ENCODE peak calls at places on chromosomes 12 and 14, in nine cellular contexts. One of them, this sample, is unnamed. For H3K4me1, the result is how much of the 10 kb centered on the place peaks cover.

GRCh38 chr12:18502422-18502821 is 235.4 kb downstream of the PLCZ1 start:
- DNase-seq in GM23248: no peak
- DNase-seq in OCI-LY7: no peak
- DNase-seq in neural progenitor cell: no peak
- DNase-seq in HCT116: no peak
- DNase-seq in MM.1S: no peak
- DNase-seq in GM23338: no peak
- DNase-seq in hepatocyte: no peak
- DNase-seq in SK-N-SH: no peak
- DNase-seq in this sample: peak

GRCh38 chr14:105485720-105486332 is 860 bp upstream of the CRIP1 start:
- DNase-seq in GM23248: no peak
- DNase-seq in GM23338: peak
- DNase-seq in HCT116: no peak
- DNase-seq in SK-N-SH: peak
- DNase-seq in MM.1S: no peak
- DNase-seq in neural progenitor cell: peak
- DNase-seq in hepatocyte: peak
- DNase-seq in OCI-LY7: no peak
- DNase-seq in this sample: peak

GRCh38 chr12:89230376-89231101 is 121.8 kb downstream of the DUSP6 start:
- DNase-seq in SK-N-SH: no peak
- DNase-seq in HCT116: no peak
- DNase-seq in GM23248: peak
- DNase-seq in OCI-LY7: no peak
- DNase-seq in MM.1S: no peak
- DNase-seq in neural progenitor cell: no peak
- DNase-seq in hepatocyte: no peak
- DNase-seq in GM23338: no peak
- DNase-seq in this sample: no peak

GRCh38 chr14:104957146-104958113 is 20.7 kb downstream of the AHNAK2 start:
- DNase-seq in hepatocyte: no peak
- DNase-seq in OCI-LY7: no peak
- DNase-seq in neural progenitor cell: no peak
- DNase-seq in MM.1S: no peak
- DNase-seq in GM23248: no peak
- DNase-seq in GM23338: no peak
- DNase-seq in SK-N-SH: no peak
- DNase-seq in HCT116: no peak
- DNase-seq in this sample: peak

GRCh38 chr12:43969882-43970281 is 134.0 kb downstream of the TMEM117 start:
- DNase-seq in MM.1S: no peak
- DNase-seq in HCT116: peak
- DNase-seq in hepatocyte: no peak
- DNase-seq in SK-N-SH: no peak
- DNase-seq in neural progenitor cell: no peak
- DNase-seq in GM23338: no peak
- DNase-seq in OCI-LY7: no peak
- DNase-seq in GM23248: peak
- DNase-seq in this sample: peak

GRCh38 chr14:100072783-100073346 is 7.6 kb downstream of the EVL start:
- DNase-seq in hepatocyte: no peak
- DNase-seq in neural progenitor cell: no peak
- DNase-seq in GM23248: no peak
- DNase-seq in MM.1S: peak
- DNase-seq in SK-N-SH: no peak
- DNase-seq in OCI-LY7: peak
- DNase-seq in HCT116: peak
- DNase-seq in GM23338: peak
- DNase-seq in this sample: peak

GRCh38 chr14:50083467-50084337 is 32.7 kb downstream of the VCPKMT start:
- DNase-seq in GM23248: no peak
- DNase-seq in GM23338: no peak
- DNase-seq in neural progenitor cell: no peak
- DNase-seq in hepatocyte: no peak
- DNase-seq in SK-N-SH: no peak
- DNase-seq in HCT116: no peak
- DNase-seq in OCI-LY7: no peak
- DNase-seq in MM.1S: peak
- DNase-seq in this sample: no peak

GRCh38 chr12:78556651-78557050 is 307.9 kb upstream of the SYT1 start:
- DNase-seq in SK-N-SH: no peak
- DNase-seq in neural progenitor cell: no peak
- DNase-seq in hepatocyte: no peak
- DNase-seq in GM23338: no peak
- DNase-seq in MM.1S: no peak
- DNase-seq in GM23248: no peak
- DNase-seq in OCI-LY7: no peak
- DNase-seq in HCT116: no peak
- DNase-seq in this sample: no peak

GRCh38 chr12:65956056-65956738 is 131.9 kb downstream of the HMGA2 start:
- DNase-seq in neural progenitor cell: no peak
- DNase-seq in HCT116: no peak
- DNase-seq in GM23248: peak
- DNase-seq in SK-N-SH: no peak
- DNase-seq in OCI-LY7: no peak
- DNase-seq in GM23338: no peak
- DNase-seq in hepatocyte: no peak
- DNase-seq in MM.1S: no peak
- DNase-seq in this sample: no peak

GRCh38 chr12:3036901-3037600 is 40.1 kb upstream of the TSPAN9 start:
- DNase-seq in OCI-LY7: no peak
- DNase-seq in HCT116: no peak
- DNase-seq in hepatocyte: no peak
- DNase-seq in MM.1S: no peak
- DNase-seq in GM23338: no peak
- DNase-seq in SK-N-SH: no peak
- DNase-seq in GM23248: no peak
- DNase-seq in neural progenitor cell: no peak
- DNase-seq in this sample: no peak

GRCh38 chr14:77663289-77663688 is 44.5 kb downstream of the ALKBH1 start:
- DNase-seq in neural progenitor cell: no peak
- DNase-seq in HCT116: no peak
- DNase-seq in GM23338: no peak
- DNase-seq in OCI-LY7: no peak
- DNase-seq in GM23248: peak
- DNase-seq in MM.1S: no peak
- DNase-seq in hepatocyte: no peak
- DNase-seq in SK-N-SH: no peak
- DNase-seq in this sample: peak

GRCh38 chr14:60221441-60221840 is 27.6 kb upstream of the PPM1A start:
- DNase-seq in neural progenitor cell: no peak
- DNase-seq in SK-N-SH: no peak
- DNase-seq in OCI-LY7: no peak
- DNase-seq in MM.1S: no peak
- DNase-seq in GM23248: no peak
- DNase-seq in hepatocyte: no peak
- DNase-seq in HCT116: no peak
- DNase-seq in GM23338: no peak
- DNase-seq in this sample: no peak

GRCh38 chr14:54866588-54866987 is 36.0 kb downstream of the GCH1 start:
- DNase-seq in OCI-LY7: no peak
- DNase-seq in GM23338: no peak
- DNase-seq in GM23248: peak
- DNase-seq in MM.1S: no peak
- DNase-seq in neural progenitor cell: no peak
- DNase-seq in hepatocyte: no peak
- DNase-seq in SK-N-SH: no peak
- DNase-seq in HCT116: no peak
- DNase-seq in this sample: no peak

GRCh38 chr12:59708484-59708883 is 112.7 kb downstream of the SLC16A7 start:
- DNase-seq in HCT116: no peak
- DNase-seq in SK-N-SH: no peak
- DNase-seq in hepatocyte: no peak
- DNase-seq in OCI-LY7: no peak
- DNase-seq in MM.1S: no peak
- DNase-seq in GM23248: peak
- DNase-seq in neural progenitor cell: no peak
- DNase-seq in GM23338: no peak
- DNase-seq in this sample: no peak

GRCh38 chr14:61695695-61696527 is 598 bp downstream of the HIF1A start:
- DNase-seq in GM23338: peak
- DNase-seq in MM.1S: no peak
- DNase-seq in HCT116: no peak
- DNase-seq in hepatocyte: peak
- DNase-seq in OCI-LY7: peak
- DNase-seq in SK-N-SH: peak
- DNase-seq in neural progenitor cell: peak
- DNase-seq in GM23248: peak
- DNase-seq in this sample: peak

GRCh38 chr12:114888458-114888857 is 204.5 kb upstream of the TBX3 start:
- DNase-seq in SK-N-SH: no peak
- DNase-seq in GM23248: peak
- DNase-seq in neural progenitor cell: no peak
- DNase-seq in OCI-LY7: no peak
- DNase-seq in HCT116: no peak
- DNase-seq in MM.1S: no peak
- DNase-seq in GM23338: no peak
- DNase-seq in hepatocyte: no peak
- DNase-seq in this sample: peak

GRCh38 chr12:65501935-65502334 is 223.5 kb downstream of the MSRB3 start:
- DNase-seq in hepatocyte: no peak
- DNase-seq in HCT116: no peak
- DNase-seq in neural progenitor cell: no peak
- DNase-seq in SK-N-SH: no peak
- DNase-seq in GM23248: no peak
- DNase-seq in MM.1S: no peak
- DNase-seq in OCI-LY7: no peak
- DNase-seq in GM23338: no peak
- DNase-seq in this sample: no peak

GRCh38 chr12:6337958-6338406 is 3.9 kb downstream of the TNFRSF1A start:
- DNase-seq in HCT116: no peak
- DNase-seq in hepatocyte: no peak
- DNase-seq in OCI-LY7: no peak
- DNase-seq in GM23338: no peak
- DNase-seq in GM23248: peak
- DNase-seq in SK-N-SH: no peak
- DNase-seq in MM.1S: no peak
- DNase-seq in neural progenitor cell: no peak
- DNase-seq in this sample: no peak
- H3K27ac ChIP-seq in HCT116: peak
- H3K27ac ChIP-seq in hepatocyte: peak
- H3K27ac ChIP-seq in OCI-LY7: peak
- H3K27ac ChIP-seq in GM23338: peak
- H3K27ac ChIP-seq in GM23248: peak
- H3K27ac ChIP-seq in SK-N-SH: peak
- H3K27ac ChIP-seq in MM.1S: peak
- H3K27ac ChIP-seq in neural progenitor cell: no peak
- H3K27ac ChIP-seq in this sample: peak

GRCh38 chr12:1777798-1778197 is 42.6 kb upstream of the LRTM2 start:
- DNase-seq in GM23338: no peak
- DNase-seq in neural progenitor cell: no peak
- DNase-seq in hepatocyte: no peak
- DNase-seq in OCI-LY7: no peak
- DNase-seq in SK-N-SH: no peak
- DNase-seq in HCT116: no peak
- DNase-seq in MM.1S: no peak
- DNase-seq in GM23248: peak
- DNase-seq in this sample: peak
- H3K4me1 ChIP-seq in GM23338: under half
- H3K4me1 ChIP-seq in neural progenitor cell: under half
- H3K4me1 ChIP-seq in hepatocyte: under half
- H3K4me1 ChIP-seq in OCI-LY7: under half
- H3K4me1 ChIP-seq in SK-N-SH: half or more
- H3K4me1 ChIP-seq in HCT116: under half
- H3K4me1 ChIP-seq in MM.1S: under half
- H3K4me1 ChIP-seq in GM23248: half or more
- H3K4me1 ChIP-seq in this sample: under half

DNA sequence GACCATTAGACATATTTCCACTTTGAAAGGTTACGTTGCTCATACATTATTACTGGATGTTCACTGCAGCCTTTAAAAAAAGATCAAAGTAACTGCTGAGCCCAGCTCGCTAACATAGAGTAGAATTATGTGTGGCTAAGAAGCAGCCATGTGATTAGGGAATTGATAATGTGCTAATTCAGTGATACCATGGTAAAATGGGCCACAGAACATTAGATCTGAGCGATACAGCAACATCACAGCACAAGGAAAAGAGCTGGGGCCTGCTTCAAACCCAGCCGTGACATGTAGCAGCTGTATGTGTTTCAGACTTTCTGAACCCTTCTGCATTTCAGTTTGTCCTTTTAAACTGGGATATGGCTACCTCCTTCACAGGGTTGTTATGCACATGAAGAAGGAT is 92.3 kb upstream of the LMNTD1 start:
- DNase-seq in GM23248: no peak
- DNase-seq in neural progenitor cell: no peak
- DNase-seq in MM.1S: no peak
- DNase-seq in HCT116: no peak
- DNase-seq in GM23338: no peak
- DNase-seq in hepatocyte: no peak
- DNase-seq in OCI-LY7: no peak
- DNase-seq in SK-N-SH: peak
- DNase-seq in this sample: no peak
- TF ChIP-seq EZH2phosphoT487 in GM23248: no peak
- TF ChIP-seq EZH2phosphoT487 in neural progenitor cell: no peak
- TF ChIP-seq EZH2phosphoT487 in MM.1S: no peak
- TF ChIP-seq EZH2phosphoT487 in HCT116: no peak
- TF ChIP-seq EZH2phosphoT487 in GM23338: no peak
- TF ChIP-seq EZH2phosphoT487 in hepatocyte: no peak
- TF ChIP-seq EZH2phosphoT487 in OCI-LY7: no peak
- TF ChIP-seq EZH2phosphoT487 in SK-N-SH: no peak
- TF ChIP-seq EZH2phosphoT487 in this sample: no peak

GRCh38 chr14:81208489-81208888 is 12.3 kb downstream of the GTF2A1 start:
- DNase-seq in hepatocyte: no peak
- DNase-seq in OCI-LY7: no peak
- DNase-seq in GM23248: no peak
- DNase-seq in HCT116: no peak
- DNase-seq in neural progenitor cell: no peak
- DNase-seq in GM23338: no peak
- DNase-seq in MM.1S: no peak
- DNase-seq in SK-N-SH: no peak
- DNase-seq in this sample: no peak
- H3K27ac ChIP-seq in hepatocyte: no peak
- H3K27ac ChIP-seq in OCI-LY7: peak
- H3K27ac ChIP-seq in GM23248: no peak
- H3K27ac ChIP-seq in HCT116: no peak
- H3K27ac ChIP-seq in neural progenitor cell: no peak
- H3K27ac ChIP-seq in GM23338: peak
- H3K27ac ChIP-seq in MM.1S: no peak
- H3K27ac ChIP-seq in SK-N-SH: no peak
- H3K27ac ChIP-seq in this sample: no peak